ENCODE peak calls at places on chromosomes 6 and 20, in nine cellular contexts. U is adrenal gland; L is A549; V is GM23248; G is stomach; T is CD8-positive, alpha-beta memory T cell; C is mammary epithelial cell; D is CD4-positive, CD25-positive, alpha-beta regulatory T cell; Z is SK-N-SH. N is an unnamed sample.

GRCh38 chr6:3371222-3371949 is 85.5 kb downstream of the SLC22A23 start:
- DNase-seq in U (no peak), L (no peak), V (no peak), G (no peak), T (no peak), C (no peak), D (no peak), Z (no peak), N (no peak)

GRCh38 chr20:53795170-53795569 is 201.5 kb upstream of the ZNF217 start:
- DNase-seq in U (no peak), L (no peak), V (peak; percentile 67), G (no peak), T (no peak), C (peak; percentile 42), D (no peak), Z (no peak), N (no peak)

GRCh38 chr6:123333000-123333756 is 303.6 kb downstream of the TRDN start:
- DNase-seq in U (no peak), L (no peak), V (peak; percentile 7), G (no peak), T (no peak), C (no peak), D (no peak), Z (no peak), N (no peak)

GRCh38 chr6:52077961-52078613 is 9.3 kb downstream of the PKHD1 start:
- DNase-seq in U (no peak), L (no peak), V (no peak), G (no peak), T (no peak), C (no peak), D (no peak), Z (no peak), N (no peak)

GRCh38 chr20:60046011-60046413 is 87.8 kb downstream of the CDH26 start:
- DNase-seq in U (no peak), L (no peak), V (peak; percentile 34), G (no peak), T (no peak), C (no peak), D (no peak), Z (no peak), N (peak; percentile 77)

GRCh38 chr6:32255212-32256153 is 31.6 kb upstream of the NOTCH4 start:
- DNase-seq in U (peak; percentile 81), L (peak; percentile 82), V (peak; percentile 96), G (peak; percentile 62), T (peak; percentile 31), C (peak; percentile 81), D (peak; percentile 31), Z (peak; percentile 51), N (peak; percentile 90)

GRCh38 chr6:130115036-130115435 is 96.7 kb downstream of the L3MBTL3 start:
- DNase-seq in U (no peak), L (no peak), V (no peak), G (no peak), T (no peak), C (no peak), D (no peak), Z (no peak), N (no peak)

GRCh38 chr6:16633465-16633864 is 127.8 kb downstream of the ATXN1 start:
- DNase-seq in U (no peak), L (no peak), V (no peak), G (no peak), T (no peak), C (no peak), D (no peak), Z (no peak), N (no peak)

GRCh38 chr6:14086701-14087100 is 30.9 kb upstream of the CD83 start:
- DNase-seq in U (no peak), L (no peak), V (peak; percentile 31), G (no peak), T (no peak), C (no peak), D (no peak), Z (no peak), N (no peak)

GRCh38 chr6:47335456-47335855 is 25.8 kb upstream of the TNFRSF21 start:
- DNase-seq in U (no peak), L (no peak), V (no peak), G (no peak), T (no peak), C (no peak), D (no peak), Z (no peak), N (no peak)

GRCh38 chr20:63536997-63537524 is at the start of gene PTK6:
- DNase-seq in U (no peak), L (peak; percentile 70), V (no peak), G (peak; percentile 84), T (no peak), C (no peak), D (no peak), Z (no peak), N (no peak)

GRCh38 chr6:150037526-150038201 is 12.3 kb upstream of the RAET1L start:
- DNase-seq in U (no peak), L (no peak), V (peak; percentile 19), G (no peak), T (no peak), C (no peak), D (no peak), Z (no peak), N (no peak)

GRCh38 chr20:2713285-2713684 is 20.7 kb downstream of the EBF4 start:
- DNase-seq in U (no peak), L (peak; percentile 43), V (no peak), G (no peak), T (no peak), C (no peak), D (no peak), Z (no peak), N (no peak)

GRCh38 chr6:105384004-105384403 is 18.9 kb downstream of the PREP start:
- DNase-seq in U (no peak), L (peak; percentile 13), V (no peak), G (no peak), T (no peak), C (peak; percentile 76), D (no peak), Z (no peak), N (no peak)

GRCh38 chr20:61580958-61581824 is 329.1 kb downstream of the CDH4 start:
- DNase-seq in U (no peak), L (no peak), V (no peak), G (no peak), T (no peak), C (no peak), D (no peak), Z (no peak), N (no peak)

GRCh38 chr20:6524305-6524704 is 243.2 kb upstream of the BMP2 start:
- DNase-seq in U (no peak), L (no peak), V (no peak), G (no peak), T (no peak), C (no peak), D (no peak), Z (no peak), N (no peak)
- H3K27ac ChIP-seq in U (no peak overlapping the region), L (no peak overlapping the region), V (no peak overlapping the region), G (no peak overlapping the region), T (no peak overlapping the region), C (no peak overlapping the region), D (no peak overlapping the region), Z (no peak overlapping the region), N (no peak overlapping the region)

GRCh38 chr6:167833396-167833763 is 6.7 kb downstream of the AFDN start:
- DNase-seq in U (no peak), L (no peak), V (no peak), G (no peak), T (no peak), C (no peak), D (no peak), Z (no peak), N (no peak)
- H3K4me3 ChIP-seq in U (no peak overlapping the region), L (no peak overlapping the region), V (no peak overlapping the region), G (no peak overlapping the region), T (no peak overlapping the region), C (no peak overlapping the region), D (peak overlapping the region; percentile 3), Z (no peak overlapping the region), N (no peak overlapping the region)

GRCh38 chr6:62978920-62979319 is 232.3 kb upstream of the FKBP1C start:
- DNase-seq in U (no peak), L (no peak), V (no peak), G (no peak), T (no peak), C (no peak), D (no peak), Z (no peak), N (no peak)

GRCh38 chr6:62980724-62981123 is 230.5 kb upstream of the FKBP1C start:
- DNase-seq in U (no peak), L (no peak), V (no peak), G (no peak), T (no peak), C (no peak), D (no peak), Z (no peak), N (no peak)

GRCh38 chr6:62974452-62974851 is 236.8 kb upstream of the FKBP1C start:
- DNase-seq in U (no peak), L (no peak), V (no peak), G (no peak), T (no peak), C (no peak), D (no peak), Z (no peak), N (no peak)

GRCh38 chr6:62982951-62983350 is 228.3 kb upstream of the FKBP1C start:
- DNase-seq in U (no peak), L (no peak), V (no peak), G (no peak), T (no peak), C (no peak), D (no peak), Z (no peak), N (no peak)

DNA sequence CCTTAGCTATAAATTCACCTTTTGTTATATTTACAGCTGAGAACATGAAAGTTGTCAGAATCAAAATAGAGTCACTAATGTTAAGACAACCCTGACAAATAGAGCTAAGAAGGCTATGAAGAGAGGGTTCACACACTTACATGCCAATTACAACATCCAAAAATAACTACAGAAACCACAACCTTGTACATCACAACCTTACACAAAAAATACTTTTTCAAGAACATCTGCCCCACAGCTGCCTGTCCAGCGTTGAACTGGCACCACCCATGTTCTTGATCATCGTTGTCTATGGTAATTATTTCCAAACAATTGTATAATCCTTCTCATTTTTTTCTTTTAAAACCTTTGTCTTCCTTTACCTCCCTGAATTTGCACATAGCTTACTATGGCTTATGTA is 231.2 kb upstream of the FKBP1C start:
- DNase-seq in U (no peak), L (no peak), V (no peak), G (no peak), T (no peak), C (no peak), D (no peak), Z (no peak), N (no peak)
- H3K4me1 ChIP-seq in U (no peaks in the 10 kb centered on the region), L (no peaks in the 10 kb centered on the region), V (no peaks in the 10 kb centered on the region), G (no peaks in the 10 kb centered on the region), T (no peaks in the 10 kb centered on the region), C (no peaks in the 10 kb centered on the region), D (no peaks in the 10 kb centered on the region), Z (no peaks in the 10 kb centered on the region), N (no peaks in the 10 kb centered on the region)

DNA sequence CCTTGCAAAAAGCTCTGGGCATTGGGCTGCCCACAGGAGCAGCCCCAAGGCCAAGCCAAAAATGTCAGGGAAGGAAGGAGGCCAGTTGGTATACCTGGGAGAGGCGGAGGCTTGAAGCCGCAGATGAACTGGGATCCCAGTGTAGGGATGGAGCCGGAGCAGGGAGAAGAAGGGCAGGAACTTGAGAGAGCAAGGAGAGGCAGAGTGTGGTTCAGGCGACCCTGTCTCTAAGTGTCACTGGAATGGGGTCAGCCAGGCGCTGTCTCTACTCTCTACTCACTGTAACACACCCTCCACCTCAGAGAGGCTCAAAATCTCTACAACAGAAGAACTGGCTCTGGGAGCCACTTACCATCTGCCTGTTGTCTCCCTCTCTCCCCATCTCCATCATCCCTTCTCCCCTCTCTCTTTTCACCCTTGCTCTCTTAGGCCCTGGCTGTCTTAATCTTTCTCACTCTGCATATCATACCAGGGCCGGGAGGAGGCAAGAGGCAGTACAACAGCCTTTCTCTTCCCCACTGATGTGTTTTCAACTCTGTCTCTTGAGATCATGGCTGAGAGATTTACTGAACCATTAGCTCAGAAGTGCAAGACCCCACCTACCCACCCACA is 93.3 kb downstream of the CRYBG1 start:
- DNase-seq in U (no peak), L (no peak), V (no peak), G (no peak), T (no peak), C (no peak), D (no peak), Z (no peak), N (no peak)
- H3K27ac ChIP-seq in U (no peak overlapping the region), L (no peak overlapping the region), V (no peak overlapping the region), G (no peak overlapping the region), T (no peak overlapping the region), C (no peak overlapping the region), D (no peak overlapping the region), Z (no peak overlapping the region), N (no peak overlapping the region)